ENCODE peak calls at places on chromosome 3, in nine cellular contexts. D, I, X, Q, J, A, R, T and C are unnamed samples.

GRCh38 chr3:23113455-23114171 is 89.5 kb upstream of the UBE2E2 start:
- DNase-seq in A (no peak), I (no peak), R (peak), Q (no peak), D (no peak), J (no peak), X (no peak), T (peak), C (peak)

GRCh38 chr3:196660381-196661166 is 21.1 kb downstream of the NRROS start:
- DNase-seq in J (no peak), I (no peak), T (no peak), X (no peak), R (no peak), Q (no peak), A (no peak), D (no peak), C (no peak)

GRCh38 chr3:60588806-60589205 is 662.4 kb downstream of the FHIT start:
- DNase-seq in Q (peak), T (no peak), R (peak), J (no peak), X (no peak), D (no peak), I (no peak), A (no peak), C (no peak)

GRCh38 chr3:69082805-69083204 is 1.9 kb upstream of the ARL6IP5 start:
- DNase-seq in X (peak), A (no peak), D (no peak), T (peak), J (no peak), R (peak), I (peak), Q (peak), C (peak)

GRCh38 chr3:149367021-149367840 is 10.2 kb downstream of the TM4SF1 start:
- DNase-seq in D (no peak), X (no peak), Q (peak), R (peak), J (no peak), A (no peak), T (no peak), I (no peak), C (peak)

GRCh38 chr3:171461087-171461917 is 1.1 kb upstream of the TNIK start:
- DNase-seq in Q (peak), T (no peak), I (no peak), D (peak), A (no peak), J (no peak), R (peak), X (peak), C (peak)

GRCh38 chr3:86937306-86937791 is 53.6 kb downstream of the VGLL3 start:
- DNase-seq in A (no peak), T (no peak), I (no peak), D (no peak), J (no peak), X (no peak), R (peak), Q (no peak), C (peak)

GRCh38 chr3:13138566-13139145 is 65.4 kb upstream of the IQSEC1 start:
- DNase-seq in R (no peak), X (no peak), J (no peak), T (no peak), I (no peak), Q (no peak), A (no peak), D (no peak), C (no peak)

GRCh38 chr3:100932491-100932890 is 60.7 kb downstream of the ABI3BP start:
- DNase-seq in I (no peak), X (no peak), J (no peak), A (no peak), D (no peak), R (peak), T (no peak), Q (no peak), C (no peak)

GRCh38 chr3:114079761-114080160 is 23.2 kb downstream of the QTRT2 start:
- DNase-seq in D (no peak), T (no peak), J (no peak), R (peak), I (no peak), Q (no peak), X (no peak), A (no peak), C (peak)

GRCh38 chr3:28243424-28244106 is 2.1 kb downstream of the CMC1 start:
- DNase-seq in X (no peak), Q (no peak), A (no peak), I (no peak), J (no peak), D (no peak), T (no peak), R (no peak), C (no peak)

GRCh38 chr3:56921573-56922571 is 120.1 kb upstream of the ARHGEF3 start:
- DNase-seq in X (no peak), R (peak), J (no peak), T (no peak), A (no peak), I (no peak), Q (no peak), D (no peak), C (peak)

GRCh38 chr3:194294199-194294887 is 56.8 kb downstream of the CPN2 start:
- DNase-seq in T (no peak), Q (no peak), X (no peak), J (no peak), I (no peak), R (no peak), A (no peak), D (no peak), C (no peak)